ENCODE peak calls at places on chromosomes 5 and 9, in four cellular contexts. K is neuronal stem cell; S is activated effector memory CD4-positive, alpha-beta T cell treated with Interleukin-2 at 50 U/mL for 16 hours; N is H1. Z is an unnamed sample.

GRCh38 chr9:112371060-112371459 is 8.8 kb upstream of the HSDL2 start:
- DNase-seq in K (no peak), S (no peak), N (no peak), Z (no peak)

GRCh38 chr5:43363445-43364152 is 48.6 kb downstream of the CCL28 start:
- DNase-seq in K (no peak), S (no peak), N (no peak), Z (no peak)

GRCh38 chr5:90739567-90739966 is 181.0 kb downstream of the ADGRV1 start:
- DNase-seq in K (no peak), S (no peak), N (no peak), Z (no peak)

GRCh38 chr5:115983519-115983918 is 21.2 kb downstream of the LVRN start:
- DNase-seq in K (no peak), S (no peak), N (no peak), Z (no peak)

GRCh38 chr5:172356527-172356926 is 73.0 kb upstream of the UBTD2 start:
- DNase-seq in K (no peak), S (no peak), N (no peak), Z (no peak)

GRCh38 chr5:90878081-90878480 is 319.5 kb downstream of the ADGRV1 start:
- DNase-seq in K (no peak), S (no peak), N (no peak), Z (no peak)

GRCh38 chr9:137048655-137049543 is 2.9 kb upstream of the NPDC1 start:
- DNase-seq in K (no peak), S (no peak), N (no peak), Z (no peak)

GRCh38 chr5:16464664-16465543 is 696 bp downstream of the ZNF622 start:
- DNase-seq in K (no peak), S (no peak), N (no peak), Z (no peak)

GRCh38 chr5:148729182-148729581 is 74.9 kb upstream of the HTR4 start:
- DNase-seq in K (no peak), S (no peak), N (no peak), Z (no peak)

GRCh38 chr5:67012241-67012640 is 184.4 kb downstream of the CD180 start:
- DNase-seq in K (no peak), S (no peak), N (no peak), Z (no peak)

GRCh38 chr9:114315723-114316363 is 7.1 kb upstream of the ORM1 start:
- DNase-seq in K (no peak), S (no peak), N (no peak), Z (no peak)

GRCh38 chr5:88829773-88830172 is 53.2 kb downstream of the MEF2C start:
- DNase-seq in K (no peak), S (no peak), N (no peak), Z (no peak)

GRCh38 chr5:124584991-124585715 is 161.3 kb downstream of the ZNF608 start:
- DNase-seq in K (no peak), S (no peak), N (no peak), Z (no peak)